ENCODE peak calls at places on chromosome 9, in four cellular contexts. One of them, this sample, is unnamed.

GRCh38 chr9:136232964-136233363 is 12.6 kb downstream of the QSOX2 start:
- DNase-seq in naive thymus-derived CD4-positive, alpha-beta T cell: no peak
- DNase-seq in Peyer's patch: no peak
- DNase-seq in heart left ventricle: no peak
- DNase-seq in this sample: no peak

GRCh38 chr9:82247318-82247717 is 258.7 kb downstream of the SPATA31D1 start:
- DNase-seq in heart left ventricle: no peak
- DNase-seq in naive thymus-derived CD4-positive, alpha-beta T cell: no peak
- DNase-seq in Peyer's patch: no peak
- DNase-seq in this sample: no peak

GRCh38 chr9:37464006-37464405 is 1.2 kb downstream of the ZBTB5 start:
- DNase-seq in Peyer's patch: no peak
- DNase-seq in heart left ventricle: no peak
- DNase-seq in naive thymus-derived CD4-positive, alpha-beta T cell: no peak
- DNase-seq in this sample: no peak

GRCh38 chr9:93582115-93582514 is 5.7 kb downstream of the PHF2 start:
- DNase-seq in heart left ventricle: no peak
- DNase-seq in naive thymus-derived CD4-positive, alpha-beta T cell: no peak
- DNase-seq in Peyer's patch: peak; percentile 51
- DNase-seq in this sample: no peak

GRCh38 chr9:111805841-111806241 is 11.1 kb upstream of the SHOC1 start:
- DNase-seq in heart left ventricle: no peak
- DNase-seq in naive thymus-derived CD4-positive, alpha-beta T cell: no peak
- DNase-seq in Peyer's patch: no peak
- DNase-seq in this sample: no peak

GRCh38 chr9:119369670-119370366 is 583 bp upstream of the BRINP1 start:
- DNase-seq in heart left ventricle: no peak
- DNase-seq in naive thymus-derived CD4-positive, alpha-beta T cell: no peak
- DNase-seq in Peyer's patch: no peak
- DNase-seq in this sample: no peak

GRCh38 chr9:131530546-131530929 is 525 bp downstream of the UCK1 start:
- DNase-seq in heart left ventricle: no peak
- DNase-seq in naive thymus-derived CD4-positive, alpha-beta T cell: no peak
- DNase-seq in Peyer's patch: peak; percentile 63
- DNase-seq in this sample: peak; percentile 42

GRCh38 chr9:71644819-71645362 is 123.4 kb downstream of the CEMIP2 start:
- DNase-seq in heart left ventricle: no peak
- DNase-seq in Peyer's patch: no peak
- DNase-seq in naive thymus-derived CD4-positive, alpha-beta T cell: no peak
- DNase-seq in this sample: no peak

GRCh38 chr9:102035929-102036328 is 297.5 kb upstream of the GRIN3A start:
- DNase-seq in naive thymus-derived CD4-positive, alpha-beta T cell: no peak
- DNase-seq in Peyer's patch: no peak
- DNase-seq in heart left ventricle: no peak
- DNase-seq in this sample: no peak

GRCh38 chr9:131585375-131585774 is 40.1 kb downstream of the PRRT1B start:
- DNase-seq in naive thymus-derived CD4-positive, alpha-beta T cell: peak; percentile 45
- DNase-seq in Peyer's patch: no peak
- DNase-seq in heart left ventricle: peak; percentile 45
- DNase-seq in this sample: no peak

GRCh38 chr9:99336531-99336930 is 114.4 kb downstream of the SEC61B start:
- DNase-seq in Peyer's patch: no peak
- DNase-seq in naive thymus-derived CD4-positive, alpha-beta T cell: no peak
- DNase-seq in heart left ventricle: no peak
- DNase-seq in this sample: no peak

GRCh38 chr9:71761938-71762353 is 6.4 kb downstream of the CEMIP2 start:
- DNase-seq in Peyer's patch: no peak
- DNase-seq in heart left ventricle: no peak
- DNase-seq in naive thymus-derived CD4-positive, alpha-beta T cell: no peak
- DNase-seq in this sample: no peak

GRCh38 chr9:90698874-90699440 is 56.3 kb upstream of the DIRAS2 start:
- DNase-seq in naive thymus-derived CD4-positive, alpha-beta T cell: no peak
- DNase-seq in heart left ventricle: no peak
- DNase-seq in Peyer's patch: no peak
- DNase-seq in this sample: no peak

GRCh38 chr9:117521293-117521692 is 106.4 kb upstream of the ASTN2 start:
- DNase-seq in naive thymus-derived CD4-positive, alpha-beta T cell: no peak
- DNase-seq in Peyer's patch: no peak
- DNase-seq in heart left ventricle: no peak
- DNase-seq in this sample: no peak

GRCh38 chr9:114561771-114562170 is 25.8 kb upstream of the ATP6V1G1 start:
- DNase-seq in Peyer's patch: no peak
- DNase-seq in naive thymus-derived CD4-positive, alpha-beta T cell: no peak
- DNase-seq in heart left ventricle: no peak
- DNase-seq in this sample: no peak

GRCh38 chr9:121281614-121282291 is 13.8 kb downstream of the GSN start:
- DNase-seq in Peyer's patch: peak; percentile 95
- DNase-seq in heart left ventricle: peak; percentile 92
- DNase-seq in naive thymus-derived CD4-positive, alpha-beta T cell: no peak
- DNase-seq in this sample: peak; percentile 86

GRCh38 chr9:130718576-130718975 is 25.0 kb downstream of the EXOSC2 start:
- DNase-seq in naive thymus-derived CD4-positive, alpha-beta T cell: no peak
- DNase-seq in Peyer's patch: no peak
- DNase-seq in heart left ventricle: no peak
- DNase-seq in this sample: no peak

GRCh38 chr9:70403166-70403565 is 11.3 kb downstream of the KLF9 start:
- DNase-seq in naive thymus-derived CD4-positive, alpha-beta T cell: no peak
- DNase-seq in heart left ventricle: no peak
- DNase-seq in Peyer's patch: no peak
- DNase-seq in this sample: peak; percentile 29

GRCh38 chr9:3863114-3863528 is 337.3 kb upstream of the RFX3 start:
- DNase-seq in naive thymus-derived CD4-positive, alpha-beta T cell: no peak
- DNase-seq in Peyer's patch: no peak
- DNase-seq in heart left ventricle: no peak
- DNase-seq in this sample: no peak

GRCh38 chr9:72997387-72997995 is 44.6 kb upstream of the ALDH1A1 start:
- DNase-seq in heart left ventricle: no peak
- DNase-seq in naive thymus-derived CD4-positive, alpha-beta T cell: no peak
- DNase-seq in Peyer's patch: peak; percentile 54
- DNase-seq in this sample: no peak

GRCh38 chr9:95807326-95807947 is 68.1 kb upstream of the ERCC6L2 start:
- DNase-seq in naive thymus-derived CD4-positive, alpha-beta T cell: no peak
- DNase-seq in Peyer's patch: no peak
- DNase-seq in heart left ventricle: peak; percentile 32
- DNase-seq in this sample: peak; percentile 19

GRCh38 chr9:22084336-22085035 is 75.4 kb upstream of the CDKN2B start:
- DNase-seq in naive thymus-derived CD4-positive, alpha-beta T cell: no peak
- DNase-seq in heart left ventricle: no peak
- DNase-seq in Peyer's patch: no peak
- DNase-seq in this sample: no peak

GRCh38 chr9:86948153-86948929 is 1.0 kb upstream of the GAS1 start:
- DNase-seq in heart left ventricle: peak; percentile 76
- DNase-seq in Peyer's patch: peak; percentile 79
- DNase-seq in naive thymus-derived CD4-positive, alpha-beta T cell: peak; percentile 65
- DNase-seq in this sample: peak; percentile 87

GRCh38 chr9:126704157-126704941 is 90.6 kb downstream of the LMX1B start:
- DNase-seq in heart left ventricle: peak; percentile 39
- DNase-seq in Peyer's patch: peak; percentile 48
- DNase-seq in naive thymus-derived CD4-positive, alpha-beta T cell: peak; percentile 54
- DNase-seq in this sample: peak; percentile 55

GRCh38 chr9:123686131-123686848 is 243.6 kb downstream of the DENND1A start:
- DNase-seq in heart left ventricle: no peak
- DNase-seq in Peyer's patch: no peak
- DNase-seq in naive thymus-derived CD4-positive, alpha-beta T cell: no peak
- DNase-seq in this sample: no peak

GRCh38 chr9:81686614-81687520 is 2.5 kb downstream of the TLE1 start:
- DNase-seq in Peyer's patch: peak; percentile 86
- DNase-seq in heart left ventricle: peak; percentile 84
- DNase-seq in naive thymus-derived CD4-positive, alpha-beta T cell: peak; percentile 20
- DNase-seq in this sample: peak; percentile 74

GRCh38 chr9:123111977-123112869 is 78.8 kb downstream of the GPR21 start:
- DNase-seq in Peyer's patch: no peak
- DNase-seq in naive thymus-derived CD4-positive, alpha-beta T cell: no peak
- DNase-seq in heart left ventricle: peak; percentile 45
- DNase-seq in this sample: no peak

GRCh38 chr9:136714096-136714875 is 1.9 kb downstream of the DIPK1B start:
- DNase-seq in heart left ventricle: peak; percentile 87
- DNase-seq in naive thymus-derived CD4-positive, alpha-beta T cell: no peak
- DNase-seq in Peyer's patch: no peak
- DNase-seq in this sample: no peak

GRCh38 chr9:95499847-95500246 is 16.9 kb downstream of the PTCH1 start:
- DNase-seq in Peyer's patch: no peak
- DNase-seq in naive thymus-derived CD4-positive, alpha-beta T cell: no peak
- DNase-seq in heart left ventricle: no peak
- DNase-seq in this sample: no peak

GRCh38 chr9:21414220-21414940 is 5.5 kb downstream of the IFNA8 start:
- DNase-seq in heart left ventricle: no peak
- DNase-seq in Peyer's patch: no peak
- DNase-seq in naive thymus-derived CD4-positive, alpha-beta T cell: no peak
- DNase-seq in this sample: no peak

GRCh38 chr9:136645903-136646754 is 16.6 kb upstream of the EGFL7 start:
- DNase-seq in Peyer's patch: peak; percentile 59
- DNase-seq in naive thymus-derived CD4-positive, alpha-beta T cell: no peak
- DNase-seq in heart left ventricle: peak; percentile 88
- DNase-seq in this sample: no peak

GRCh38 chr9:38106488-38106887 is 37.5 kb upstream of the SHB start:
- DNase-seq in heart left ventricle: no peak
- DNase-seq in Peyer's patch: no peak
- DNase-seq in naive thymus-derived CD4-positive, alpha-beta T cell: no peak
- DNase-seq in this sample: no peak

GRCh38 chr9:98142182-98142924 is 23.3 kb upstream of the TRIM14 start:
- DNase-seq in naive thymus-derived CD4-positive, alpha-beta T cell: no peak
- DNase-seq in heart left ventricle: no peak
- DNase-seq in Peyer's patch: peak; percentile 93
- DNase-seq in this sample: no peak

GRCh38 chr9:93184439-93185221 is 691 bp downstream of the WNK2 start:
- DNase-seq in Peyer's patch: peak; percentile 69
- DNase-seq in heart left ventricle: peak; percentile 32
- DNase-seq in naive thymus-derived CD4-positive, alpha-beta T cell: peak; percentile 31
- DNase-seq in this sample: no peak

GRCh38 chr9:134175808-134176598 is 11.6 kb upstream of the RNU6ATAC start:
- DNase-seq in naive thymus-derived CD4-positive, alpha-beta T cell: no peak
- DNase-seq in heart left ventricle: peak; percentile 51
- DNase-seq in Peyer's patch: no peak
- DNase-seq in this sample: no peak

GRCh38 chr9:131856105-131856504 is 116.2 kb upstream of the RAPGEF1 start:
- DNase-seq in Peyer's patch: no peak
- DNase-seq in naive thymus-derived CD4-positive, alpha-beta T cell: no peak
- DNase-seq in heart left ventricle: no peak
- DNase-seq in this sample: no peak

GRCh38 chr9:112725961-112726360 is 8.0 kb upstream of the INIP start:
- DNase-seq in naive thymus-derived CD4-positive, alpha-beta T cell: no peak
- DNase-seq in heart left ventricle: no peak
- DNase-seq in Peyer's patch: no peak
- DNase-seq in this sample: no peak

GRCh38 chr9:6927838-6928237 is 170.1 kb downstream of the KDM4C start:
- DNase-seq in naive thymus-derived CD4-positive, alpha-beta T cell: no peak
- DNase-seq in Peyer's patch: no peak
- DNase-seq in heart left ventricle: no peak
- DNase-seq in this sample: no peak

GRCh38 chr9:124272979-124273378 is 15.2 kb downstream of the NEK6 start:
- DNase-seq in naive thymus-derived CD4-positive, alpha-beta T cell: no peak
- DNase-seq in Peyer's patch: no peak
- DNase-seq in heart left ventricle: no peak
- DNase-seq in this sample: no peak

GRCh38 chr9:5459289-5459829 is 9.0 kb downstream of the CD274 start:
- DNase-seq in Peyer's patch: no peak
- DNase-seq in heart left ventricle: no peak
- DNase-seq in naive thymus-derived CD4-positive, alpha-beta T cell: peak; percentile 37
- DNase-seq in this sample: no peak
- H3K4me3 ChIP-seq in Peyer's patch: no peak overlapping the region
- H3K4me3 ChIP-seq in heart left ventricle: no peak overlapping the region
- H3K4me3 ChIP-seq in naive thymus-derived CD4-positive, alpha-beta T cell: no peak overlapping the region
- H3K4me3 ChIP-seq in this sample: no peak overlapping the region

DNA sequence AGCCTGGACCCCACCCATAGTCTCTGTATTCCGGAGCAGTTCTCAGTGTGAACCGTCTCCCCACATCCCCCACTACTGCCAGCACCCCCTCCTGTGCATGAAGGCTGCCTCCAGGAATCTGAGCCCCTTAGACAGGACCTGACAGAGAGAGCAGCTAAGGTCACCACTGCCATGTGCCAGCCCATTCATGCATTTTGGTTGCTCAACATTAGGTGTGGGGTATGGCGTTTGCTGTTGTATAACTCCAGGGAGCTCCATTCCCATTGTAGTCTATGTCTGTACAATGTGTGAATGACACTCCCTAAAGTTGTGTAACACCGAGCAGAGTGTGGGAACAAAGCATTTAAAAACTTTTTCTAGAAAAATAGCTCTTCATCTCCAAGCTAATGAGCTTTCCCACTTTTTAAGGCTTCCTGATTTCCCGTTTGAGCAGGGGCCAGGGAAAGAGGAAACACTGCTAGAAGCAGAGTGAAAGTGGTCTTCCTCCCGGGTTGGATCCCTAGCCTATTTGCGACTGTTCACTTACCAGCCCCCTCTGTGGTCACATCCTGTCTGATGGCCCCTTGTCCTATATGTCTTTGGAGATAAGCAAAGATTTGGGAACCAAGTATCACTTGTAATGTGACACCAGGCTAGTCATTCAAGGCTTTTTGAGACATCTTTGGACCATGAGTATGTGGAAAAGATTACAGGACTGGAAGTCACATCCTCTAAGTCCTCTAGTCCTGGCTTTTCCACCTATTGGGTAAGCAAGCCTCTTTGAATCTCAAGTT is 5.9 kb downstream of the DNAJB5 start:
- DNase-seq in Peyer's patch: no peak
- DNase-seq in heart left ventricle: peak; percentile 45
- DNase-seq in naive thymus-derived CD4-positive, alpha-beta T cell: no peak
- DNase-seq in this sample: no peak
- H3K27ac ChIP-seq in Peyer's patch: no peak overlapping the region
- H3K27ac ChIP-seq in heart left ventricle: peak overlapping the region; percentile 98
- H3K27ac ChIP-seq in naive thymus-derived CD4-positive, alpha-beta T cell: no peak overlapping the region
- H3K27ac ChIP-seq in this sample: peak overlapping the region; percentile 90

GRCh38 chr9:36036780-36037579 is at the start of gene RECK:
- DNase-seq in naive thymus-derived CD4-positive, alpha-beta T cell: peak; percentile 95
- DNase-seq in heart left ventricle: peak; percentile 91
- DNase-seq in Peyer's patch: peak; percentile 88
- DNase-seq in this sample: peak; percentile 89

GRCh38 chr9:36034234-36034633 is 2.5 kb upstream of the RECK start:
- DNase-seq in Peyer's patch: no peak
- DNase-seq in naive thymus-derived CD4-positive, alpha-beta T cell: no peak
- DNase-seq in heart left ventricle: no peak
- DNase-seq in this sample: no peak

GRCh38 chr9:36037580-36038169 is 962 bp downstream of the RECK start:
- DNase-seq in heart left ventricle: no peak
- DNase-seq in naive thymus-derived CD4-positive, alpha-beta T cell: no peak
- DNase-seq in Peyer's patch: no peak
- DNase-seq in this sample: no peak

GRCh38 chr9:36034911-36035490 is 1.7 kb upstream of the RECK start:
- DNase-seq in Peyer's patch: no peak
- DNase-seq in heart left ventricle: no peak
- DNase-seq in naive thymus-derived CD4-positive, alpha-beta T cell: no peak
- DNase-seq in this sample: no peak

GRCh38 chr9:36036253-36036779 is 397 bp upstream of the RECK start:
- DNase-seq in heart left ventricle: no peak
- DNase-seq in naive thymus-derived CD4-positive, alpha-beta T cell: no peak
- DNase-seq in Peyer's patch: no peak
- DNase-seq in this sample: no peak
- H3K4me3 ChIP-seq in heart left ventricle: peak overlapping the region; percentile 96
- H3K4me3 ChIP-seq in naive thymus-derived CD4-positive, alpha-beta T cell: peak overlapping the region; percentile 69
- H3K4me3 ChIP-seq in Peyer's patch: peak overlapping the region; percentile 80
- H3K4me3 ChIP-seq in this sample: peak overlapping the region; percentile 93

GRCh38 chr9:109307380-109308240 is 13.2 kb downstream of the EPB41L4B start:
- DNase-seq in heart left ventricle: no peak
- DNase-seq in Peyer's patch: peak; percentile 86
- DNase-seq in naive thymus-derived CD4-positive, alpha-beta T cell: no peak
- DNase-seq in this sample: no peak
- H3K27ac ChIP-seq in heart left ventricle: no peak overlapping the region
- H3K27ac ChIP-seq in Peyer's patch: no peak overlapping the region
- H3K27ac ChIP-seq in naive thymus-derived CD4-positive, alpha-beta T cell: no peak overlapping the region
- H3K27ac ChIP-seq in this sample: no peak overlapping the region

This sample was measured in uterus.